ENCODE peak calls at places on chromosomes 5 and 9, in four cellular contexts. F is ovary, U is NB4, R is uterus. E is an unnamed sample.

GRCh38 chr9:110807956-110808598 is 139.5 kb downstream of the MUSK start:
- DNase-seq in F (no peak), U (no peak), R (no peak), E (no peak)

GRCh38 chr5:108607421-108607820 is 140.3 kb upstream of the FER start:
- DNase-seq in F (no peak), U (no peak), R (no peak), E (no peak)

GRCh38 chr5:11596657-11597071 is 307.6 kb downstream of the CTNND2 start:
- DNase-seq in F (no peak), U (no peak), R (no peak), E (no peak)

GRCh38 chr5:136192526-136193395 is at the start of gene SMIM32:
- DNase-seq in F (no peak), U (no peak), R (no peak), E (no peak)

GRCh38 chr9:95025213-95026170 is 292.0 kb downstream of the FANCC start:
- DNase-seq in F (peak; percentile 75), U (peak; percentile 19), R (peak; percentile 80), E (no peak)

GRCh38 chr5:157289164-157289819 is 23.4 kb downstream of the CYFIP2 start:
- DNase-seq in F (no peak), U (no peak), R (no peak), E (no peak)

GRCh38 chr5:38645508-38645907 is 89.1 kb upstream of the LIFR start:
- DNase-seq in F (no peak), U (no peak), R (no peak), E (peak; percentile 4)

GRCh38 chr5:178429541-178430186 is 160.5 kb downstream of the COL23A1 start:
- DNase-seq in F (no peak), U (no peak), R (no peak), E (peak; percentile 15)

GRCh38 chr9:70668751-70669150 is 254.3 kb upstream of the KLF9 start:
- DNase-seq in F (no peak), U (no peak), R (no peak), E (peak; percentile 39)

GRCh38 chr5:96537386-96537785 is 104.3 kb upstream of the PCSK1 start:
- DNase-seq in F (no peak), U (peak; percentile 41), R (no peak), E (peak; percentile 44)

GRCh38 chr5:10320793-10321192 is 13.1 kb upstream of the CMBL start:
- DNase-seq in F (no peak), U (peak; percentile 56), R (no peak), E (no peak)

GRCh38 chr9:95023217-95024003 is 294.1 kb downstream of the FANCC start:
- DNase-seq in F (no peak), U (no peak), R (no peak), E (peak; percentile 56)

GRCh38 chr5:21802869-21803490 is 1050.2 kb downstream of the CDH12 start:
- DNase-seq in F (no peak), U (peak; percentile 45), R (no peak), E (peak; percentile 45)

GRCh38 chr5:128644863-128645262 is 106.8 kb upstream of the FBN2 start:
- DNase-seq in F (no peak), U (no peak), R (no peak), E (peak; percentile 42)

GRCh38 chr5:13412040-13412595 is 532.4 kb downstream of the DNAH5 start:
- DNase-seq in F (no peak), U (no peak), R (no peak), E (peak; percentile 5)

GRCh38 chr5:94802450-94802849 is 184.0 kb downstream of the SLF1 start:
- DNase-seq in F (no peak), U (peak; percentile 16), R (no peak), E (peak; percentile 30)

GRCh38 chr5:35029333-35029732 is 18.4 kb downstream of the AGXT2 start:
- DNase-seq in F (no peak), U (no peak), R (no peak), E (peak; percentile 72)

GRCh38 chr5:96957125-96958041 is 21.5 kb downstream of the LNPEP start:
- DNase-seq in F (no peak), U (peak; percentile 34), R (no peak), E (no peak)

GRCh38 chr9:136882109-136882946 is 4.0 kb upstream of the TRAF2 start:
- DNase-seq in F (no peak), U (peak; percentile 75), R (no peak), E (peak; percentile 96)

GRCh38 chr5:31470608-31471007 is 61.3 kb downstream of the DROSHA start:
- DNase-seq in F (no peak), U (no peak), R (peak; percentile 23), E (peak; percentile 29)

GRCh38 chr5:1668141-1668721 is 131.4 kb downstream of the MRPL36 start:
- DNase-seq in F (no peak), U (peak; percentile 46), R (no peak), E (no peak)

GRCh38 chr5:150068961-150069618 is 17.3 kb downstream of the CSF1R start:
- DNase-seq in F (peak; percentile 7), U (peak; percentile 44), R (no peak), E (no peak)

GRCh38 chr9:95770653-95771131 is 104.8 kb upstream of the ERCC6L2 start:
- DNase-seq in F (no peak), U (peak; percentile 41), R (no peak), E (no peak)

GRCh38 chr5:90334746-90335145 is 74.8 kb downstream of the CETN3 start:
- DNase-seq in F (no peak), U (no peak), R (no peak), E (no peak)

GRCh38 chr9:104700306-104700705 is 6.0 kb downstream of the OR13D1 start:
- DNase-seq in F (no peak), U (no peak), R (no peak), E (no peak)

GRCh38 chr9:5767968-5768932 is 64.7 kb downstream of the ERMP1 start:
- DNase-seq in F (no peak), U (no peak), R (no peak), E (no peak)

GRCh38 chr5:134132372-134133212 is 18.1 kb downstream of the TCF7 start:
- DNase-seq in F (peak; percentile 28), U (no peak), R (no peak), E (no peak)

GRCh38 chr9:114678847-114679246 is 3.1 kb downstream of the TEX48 start:
- DNase-seq in F (no peak), U (no peak), R (no peak), E (no peak)

GRCh38 chr9:94929373-94929764 is 202.9 kb downstream of the AOPEP start:
- DNase-seq in F (no peak), U (no peak), R (peak; percentile 59), E (peak; percentile 99)

GRCh38 chr5:88929385-88929784 is 46.4 kb upstream of the MEF2C start:
- DNase-seq in F (no peak), U (no peak), R (no peak), E (no peak)

GRCh38 chr9:83007521-83008300 is 55.2 kb downstream of the RASEF start:
- DNase-seq in F (no peak), U (no peak), R (no peak), E (no peak)

GRCh38 chr9:34675048-34675714 is 12.7 kb upstream of the CCL27 start:
- DNase-seq in F (peak; percentile 59), U (peak; percentile 89), R (no peak), E (peak; percentile 69)

GRCh38 chr5:138504799-138505198 is 38.2 kb downstream of the ETF1 start:
- DNase-seq in F (no peak), U (no peak), R (no peak), E (peak; percentile 99)

DNA sequence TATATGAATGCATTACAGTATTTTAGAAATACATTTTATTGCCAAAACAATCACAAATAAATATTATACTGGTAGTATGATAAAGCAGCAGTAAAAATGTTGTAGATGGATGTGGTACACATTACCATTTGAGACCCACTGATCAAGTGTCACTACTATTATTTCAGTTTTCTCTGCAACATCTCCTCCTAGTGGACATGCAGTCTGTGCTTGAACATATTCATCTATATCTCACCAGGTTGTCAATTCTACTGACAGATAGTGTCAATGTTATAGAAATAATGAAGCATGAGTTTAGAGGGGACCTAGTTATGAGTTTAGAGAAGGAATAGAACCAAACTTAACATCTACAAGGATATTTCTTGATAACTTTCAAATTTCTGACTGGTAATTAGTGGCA is 39.2 kb upstream of the ELOVL7 start:
- DNase-seq in F (no peak), U (peak; percentile 12), R (no peak), E (peak; percentile 16)
- TF ChIP-seq CTCF in F (no peak), U (peak; percentile 18), R (no peak), E (peak; percentile 26)

GRCh38 chr5:146947181-146947941 is 68.8 kb upstream of the PPP2R2B start:
- DNase-seq in F (no peak), U (peak; percentile 45), R (no peak), E (peak; percentile 44)
- TF ChIP-seq CTCF in F (no peak), U (peak; percentile 20), R (no peak), E (peak; percentile 23)

DNA sequence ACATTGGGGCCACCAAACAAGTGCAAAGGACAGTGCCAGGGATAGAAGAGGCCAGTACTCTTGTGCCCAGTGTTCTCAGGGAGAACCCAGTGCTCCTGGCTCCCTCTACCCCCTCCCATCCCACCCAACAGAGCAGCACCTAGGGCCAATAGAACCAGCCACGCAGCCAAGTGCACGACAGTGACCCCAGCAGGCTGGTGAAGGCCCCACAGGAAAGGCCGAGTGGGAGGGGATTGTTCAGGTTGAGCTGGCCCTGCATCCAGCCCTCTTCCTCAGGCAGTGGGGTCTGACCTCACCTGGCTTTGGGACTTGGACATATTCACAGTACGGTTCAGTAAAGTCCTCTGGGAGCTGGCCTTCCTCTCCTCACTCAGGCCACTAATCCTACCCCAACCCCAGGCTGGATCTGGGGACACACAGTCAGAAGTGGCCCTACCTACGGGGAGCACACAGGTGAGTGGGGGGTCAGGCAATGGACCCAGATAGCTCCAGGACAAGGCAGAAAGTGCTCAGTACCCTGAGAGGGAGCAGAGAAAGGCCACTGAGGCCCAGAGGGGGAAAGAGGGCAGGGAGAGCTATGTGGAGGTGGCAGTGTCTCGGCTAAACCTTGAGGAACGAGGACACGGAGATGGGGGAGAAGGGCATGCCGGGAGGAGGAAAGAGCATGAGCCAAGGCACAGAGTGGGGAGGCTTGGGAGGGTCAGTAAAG is 25.4 kb downstream of the POLR1E start:
- DNase-seq in F (no peak), U (peak; percentile 22), R (no peak), E (peak; percentile 11)
- TF ChIP-seq CTCF in F (no peak), U (no peak), R (no peak), E (no peak)

GRCh38 chr5:66793049-66793448 is 196.9 kb downstream of the MAST4 start:
- DNase-seq in F (no peak), U (no peak), R (no peak), E (no peak)

GRCh38 chr5:66796306-66797292 is 200.4 kb downstream of the MAST4 start:
- DNase-seq in F (no peak), U (no peak), R (no peak), E (peak; percentile 5)
- TF ChIP-seq CTCF in F (no peak), U (no peak), R (no peak), E (peak; percentile 12)

GRCh38 chr5:172282277-172283019 is 1.1 kb downstream of the UBTD2 start:
- DNase-seq in F (no peak), U (no peak), R (no peak), E (peak; percentile 36)

GRCh38 chr5:172285226-172286143 is 1.9 kb upstream of the UBTD2 start:
- DNase-seq in F (no peak), U (peak; percentile 18), R (no peak), E (no peak)

GRCh38 chr5:172284275-172284971 is 859 bp upstream of the UBTD2 start:
- DNase-seq in F (no peak), U (no peak), R (no peak), E (peak; percentile 40)

GRCh38 chr5:172283020-172283861 is at the start of gene UBTD2:
- DNase-seq in F (peak; percentile 89), U (peak; percentile 86), R (peak; percentile 80), E (peak; percentile 88)

DNA sequence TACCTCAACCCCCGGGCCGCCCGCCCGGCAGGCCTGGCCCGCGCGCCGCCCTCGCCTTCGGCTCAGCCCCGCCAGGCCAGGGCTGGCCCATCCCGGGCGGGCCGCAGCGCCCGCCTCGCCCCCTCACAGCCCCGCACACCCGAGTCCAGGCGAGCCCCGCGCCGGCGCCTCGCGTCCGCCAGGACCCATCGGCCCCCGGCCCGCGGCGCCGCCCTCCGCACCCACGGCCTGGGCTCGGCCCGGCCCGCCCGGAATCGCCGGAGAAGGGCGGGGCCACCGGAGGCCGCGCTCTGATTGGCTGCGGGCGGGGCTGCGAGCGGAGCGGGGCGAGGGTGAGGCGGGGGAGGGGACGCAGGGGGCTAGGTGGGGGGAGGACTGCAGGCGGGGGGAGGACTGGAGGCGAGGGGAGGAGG is 304 bp upstream of the UBTD2 start:
- DNase-seq in F (peak; percentile 92), U (peak; percentile 85), R (peak; percentile 86), E (peak; percentile 83)
- TF ChIP-seq CTCF in F (no peak), U (no peak), R (no peak), E (no peak)